ENCODE peak calls at places on chromosomes 5 and 9, in eight cellular contexts. P is kidney epithelial cell; Z is GM12864; V is GM23248; U is Jurkat, Clone E6-1; O is cardiac fibroblast; B is DND-41; W is left ventricle myocardium inferior. X is an unnamed sample.

GRCh38 chr9:99432075-99432474 is 210.0 kb downstream of the SEC61B start:
- DNase-seq in P (no peak), Z (no peak), V (no peak), U (no peak), O (no peak), B (no peak), W (no peak), X (no peak)

GRCh38 chr9:96027271-96028131 is 152.0 kb downstream of the ERCC6L2 start:
- DNase-seq in P (no peak), Z (no peak), V (peak; percentile 7), U (no peak), O (no peak), B (no peak), W (peak; percentile 33), X (no peak)

GRCh38 chr9:123347289-123348060 is 8.5 kb upstream of the CRB2 start:
- DNase-seq in P (no peak), Z (no peak), V (peak; percentile 30), U (no peak), O (no peak), B (no peak), W (no peak), X (no peak)

GRCh38 chr5:172334641-172335040 is 51.1 kb upstream of the UBTD2 start:
- DNase-seq in P (no peak), Z (no peak), V (no peak), U (no peak), O (no peak), B (no peak), W (no peak), X (no peak)

GRCh38 chr5:91956738-91957137 is 573.6 kb upstream of the ARRDC3 start:
- DNase-seq in P (no peak), Z (no peak), V (no peak), U (no peak), O (no peak), B (no peak), W (no peak), X (no peak)

GRCh38 chr9:4864234-4864661 is 71.5 kb downstream of the RCL1 start:
- DNase-seq in P (no peak), Z (no peak), V (no peak), U (no peak), O (no peak), B (no peak), W (no peak), X (no peak)

GRCh38 chr9:95102001-95102433 is 215.5 kb downstream of the FANCC start:
- DNase-seq in P (no peak), Z (no peak), V (no peak), U (no peak), O (no peak), B (no peak), W (no peak), X (no peak)

GRCh38 chr9:38067611-38067891 is 1.5 kb downstream of the SHB start:
- DNase-seq in P (no peak), Z (no peak), V (peak; percentile 61), U (no peak), O (no peak), B (no peak), W (peak; percentile 28), X (peak; percentile 51)

GRCh38 chr5:111173476-111173875 is 50.7 kb upstream of the CAMK4 start:
- DNase-seq in P (no peak), Z (no peak), V (no peak), U (no peak), O (no peak), B (no peak), W (no peak), X (no peak)

GRCh38 chr9:85940832-85941616 is at the start of gene NAA35:
- DNase-seq in P (peak; percentile 86), Z (peak; percentile 96), V (peak; percentile 99), U (peak; percentile 97), O (peak; percentile 99), B (peak; percentile 98), W (peak; percentile 98), X (peak; percentile 99)

GRCh38 chr9:136326061-136326776 is 1.1 kb upstream of the GPSM1 start:
- DNase-seq in P (no peak), Z (no peak), V (peak; percentile 79), U (no peak), O (peak; percentile 67), B (no peak), W (no peak), X (no peak)

GRCh38 chr5:80255425-80255751 is 460 bp downstream of the SERINC5 start:
- DNase-seq in P (no peak), Z (no peak), V (peak; percentile 87), U (no peak), O (peak; percentile 65), B (peak; percentile 59), W (peak; percentile 69), X (peak; percentile 72)

GRCh38 chr5:72379936-72380335 is 59.8 kb downstream of the PTCD2 start:
- DNase-seq in P (no peak), Z (no peak), V (peak; percentile 59), U (no peak), O (peak; percentile 63), B (no peak), W (no peak), X (no peak)

GRCh38 chr5:33319151-33319550 is 121.6 kb upstream of the TARS1 start:
- DNase-seq in P (no peak), Z (no peak), V (peak; percentile 45), U (no peak), O (no peak), B (no peak), W (no peak), X (no peak)

GRCh38 chr9:86494644-86495081 is 140.5 kb upstream of the TUT7 start:
- DNase-seq in P (peak; percentile 7), Z (no peak), V (peak; percentile 73), U (no peak), O (peak; percentile 92), B (no peak), W (no peak), X (no peak)

GRCh38 chr9:122387526-122387925 is 16.7 kb downstream of the PTGS1 start:
- DNase-seq in P (no peak), Z (no peak), V (no peak), U (no peak), O (no peak), B (no peak), W (no peak), X (no peak)

GRCh38 chr5:146903789-146904188 is 25.2 kb upstream of the PPP2R2B start:
- DNase-seq in P (no peak), Z (no peak), V (no peak), U (no peak), O (no peak), B (no peak), W (no peak), X (no peak)

GRCh38 chr5:115396079-115396478 is 99.6 kb upstream of the CCDC112 start:
- DNase-seq in P (no peak), Z (no peak), V (no peak), U (no peak), O (no peak), B (no peak), W (no peak), X (no peak)

GRCh38 chr9:35448511-35448910 is 41.4 kb upstream of the RUSC2 start:
- DNase-seq in P (no peak), Z (no peak), V (no peak), U (no peak), O (peak; percentile 22), B (no peak), W (no peak), X (no peak)

GRCh38 chr5:143889986-143890385 is 78.0 kb downstream of the HMHB1 start:
- DNase-seq in P (no peak), Z (no peak), V (peak; percentile 86), U (no peak), O (peak; percentile 74), B (no peak), W (no peak), X (no peak)

GRCh38 chr5:102561894-102562760 is 63.3 kb upstream of the SLCO6A1 start:
- DNase-seq in P (no peak), Z (peak; percentile 4), V (peak; percentile 48), U (peak; percentile 20), O (peak; percentile 42), B (peak; percentile 21), W (no peak), X (no peak)

GRCh38 chr5:96628406-96628805 is 33.8 kb upstream of the CAST start:
- DNase-seq in P (no peak), Z (no peak), V (no peak), U (no peak), O (no peak), B (no peak), W (no peak), X (no peak)

DNA sequence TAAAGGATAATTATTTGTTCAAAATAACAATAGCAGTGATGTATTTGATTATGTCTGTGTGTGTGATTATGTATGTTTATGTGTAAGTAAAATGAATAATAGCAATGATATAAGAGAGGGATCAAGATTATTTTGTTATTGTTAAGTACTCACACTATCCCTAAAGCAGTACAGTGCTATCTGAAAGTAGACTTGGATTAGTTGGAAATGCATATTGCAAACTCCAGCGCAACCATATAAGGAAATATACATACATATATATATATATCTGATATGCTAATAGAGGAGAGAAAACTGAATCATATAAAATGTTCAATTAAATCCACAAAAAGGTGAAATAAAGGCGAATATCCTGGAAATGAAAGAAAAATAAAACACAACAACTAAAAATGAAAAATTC is 268.4 kb downstream of the HINT1 start:
- DNase-seq in P (no peak), Z (no peak), V (no peak), U (no peak), O (no peak), B (no peak), W (no peak), X (no peak)
- H3K4me3 ChIP-seq in P (no peak overlapping the region), Z (no peak overlapping the region), V (no peak overlapping the region), U (no peak overlapping the region), O (no peak overlapping the region), B (no peak overlapping the region), W (no peak overlapping the region), X (no peak overlapping the region)

DNA sequence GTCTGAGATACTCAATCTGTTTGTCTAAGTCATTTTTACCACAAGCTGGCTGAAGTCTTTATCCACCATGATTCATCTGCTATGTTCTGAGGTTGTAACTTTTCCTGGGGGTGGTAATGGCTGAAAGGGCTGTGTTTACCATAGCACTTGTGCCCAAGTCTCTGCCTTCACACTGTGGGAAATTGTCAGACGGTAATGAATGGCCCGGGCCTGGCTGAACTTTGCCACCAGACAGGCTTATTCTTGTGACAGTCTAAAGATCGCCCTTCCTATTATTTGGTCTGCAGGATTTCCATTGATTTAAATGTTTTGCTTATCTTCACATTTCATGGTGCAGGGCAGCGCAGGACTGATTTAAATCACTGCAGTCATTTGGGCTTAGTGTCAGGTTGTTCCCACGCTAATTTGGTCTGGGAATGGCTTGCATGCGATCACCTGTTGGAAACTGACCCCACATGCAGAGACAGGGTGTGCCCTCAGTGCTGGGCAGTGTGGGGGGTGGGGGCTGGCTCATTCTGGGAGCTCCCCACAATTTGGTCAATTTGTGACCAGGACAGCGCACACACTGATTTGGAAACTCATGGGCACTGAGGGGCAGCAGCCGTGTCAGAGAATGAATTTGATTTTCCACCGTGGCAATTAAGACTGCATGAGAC is 109.3 kb upstream of the ICE1 start:
- DNase-seq in P (peak; percentile 62), Z (no peak), V (peak; percentile 50), U (no peak), O (no peak), B (no peak), W (no peak), X (no peak)
- H3K4me3 ChIP-seq in P (no peak overlapping the region), Z (no peak overlapping the region), V (no peak overlapping the region), U (no peak overlapping the region), O (no peak overlapping the region), B (no peak overlapping the region), W (no peak overlapping the region), X (no peak overlapping the region)

GRCh38 chr5:153352685-153353219 is 137.7 kb upstream of the GRIA1 start:
- DNase-seq in P (no peak), Z (no peak), V (peak; percentile 10), U (peak; percentile 93), O (no peak), B (no peak), W (no peak), X (no peak)
- H3K4me3 ChIP-seq in P (no peak overlapping the region), Z (no peak overlapping the region), V (no peak overlapping the region), U (no peak overlapping the region), O (no peak overlapping the region), B (no peak overlapping the region), W (peak overlapping the region; percentile 21), X (no peak overlapping the region)

GRCh38 chr5:139124774-139125391 is 73.3 kb downstream of the SIL1 start:
- DNase-seq in P (no peak), Z (no peak), V (no peak), U (no peak), O (no peak), B (no peak), W (no peak), X (no peak)
- H3K4me3 ChIP-seq in P (no peak overlapping the region), Z (no peak overlapping the region), V (no peak overlapping the region), U (no peak overlapping the region), O (no peak overlapping the region), B (no peak overlapping the region), W (no peak overlapping the region), X (no peak overlapping the region)